ENCODE peak calls at places on chromosomes 13 and 19, in five cellular contexts. One of them, this sample, is unnamed. For H3K9me2, the result is how much of the 10 kb centered on the place peaks cover.

GRCh38 chr13:111941845-111942447 is 125.0 kb upstream of the SOX1 start:
- DNase-seq in PC-3: no peak
- DNase-seq in SK-N-SH: no peak
- DNase-seq in hepatocyte: no peak
- DNase-seq in OCI-LY7: no peak
- DNase-seq in this sample: no peak

GRCh38 chr13:52104624-52105023 is 24.2 kb downstream of the NEK5 start:
- DNase-seq in PC-3: no peak
- DNase-seq in SK-N-SH: no peak
- DNase-seq in OCI-LY7: no peak
- DNase-seq in hepatocyte: no peak
- DNase-seq in this sample: no peak

GRCh38 chr19:10952809-10953208 is 8.0 kb upstream of the SMARCA4 start:
- DNase-seq in hepatocyte: peak
- DNase-seq in OCI-LY7: no peak
- DNase-seq in PC-3: peak
- DNase-seq in SK-N-SH: no peak
- DNase-seq in this sample: no peak

GRCh38 chr19:56309511-56310185 is 5.0 kb downstream of the ZSCAN5A start:
- DNase-seq in OCI-LY7: peak
- DNase-seq in PC-3: peak
- DNase-seq in hepatocyte: peak
- DNase-seq in SK-N-SH: peak
- DNase-seq in this sample: peak

GRCh38 chr13:75583101-75583500 is 33.5 kb downstream of the UCHL3 start:
- DNase-seq in OCI-LY7: no peak
- DNase-seq in PC-3: no peak
- DNase-seq in SK-N-SH: no peak
- DNase-seq in hepatocyte: no peak
- DNase-seq in this sample: no peak

GRCh38 chr19:50173144-50173543 is 10.1 kb upstream of the IZUMO2 start:
- DNase-seq in hepatocyte: peak
- DNase-seq in SK-N-SH: no peak
- DNase-seq in OCI-LY7: no peak
- DNase-seq in PC-3: peak
- DNase-seq in this sample: peak

GRCh38 chr19:3289971-3290569 is 65.6 kb downstream of the CELF5 start:
- DNase-seq in PC-3: peak
- DNase-seq in SK-N-SH: peak
- DNase-seq in OCI-LY7: no peak
- DNase-seq in hepatocyte: no peak
- DNase-seq in this sample: no peak

GRCh38 chr13:105925496-105925895 is 610.0 kb downstream of the EFNB2 start:
- DNase-seq in PC-3: peak
- DNase-seq in hepatocyte: peak
- DNase-seq in SK-N-SH: no peak
- DNase-seq in OCI-LY7: no peak
- DNase-seq in this sample: no peak

GRCh38 chr13:112767506-112768471 is 78.0 kb downstream of the ATP11A start:
- DNase-seq in hepatocyte: no peak
- DNase-seq in SK-N-SH: no peak
- DNase-seq in OCI-LY7: no peak
- DNase-seq in PC-3: no peak
- DNase-seq in this sample: no peak

GRCh38 chr13:45809810-45810394 is 41.7 kb downstream of the SIAH3 start:
- DNase-seq in OCI-LY7: no peak
- DNase-seq in hepatocyte: no peak
- DNase-seq in PC-3: no peak
- DNase-seq in SK-N-SH: no peak
- DNase-seq in this sample: peak

GRCh38 chr13:98405107-98405571 is 171.8 kb downstream of the STK24 start:
- DNase-seq in PC-3: no peak
- DNase-seq in OCI-LY7: no peak
- DNase-seq in SK-N-SH: peak
- DNase-seq in hepatocyte: peak
- DNase-seq in this sample: no peak

GRCh38 chr13:113427562-113428468 is 25.5 kb downstream of the ADPRHL1 start:
- DNase-seq in OCI-LY7: no peak
- DNase-seq in PC-3: no peak
- DNase-seq in hepatocyte: no peak
- DNase-seq in SK-N-SH: no peak
- DNase-seq in this sample: peak

GRCh38 chr19:47541507-47541906 is 26.6 kb upstream of the NAPA start:
- DNase-seq in hepatocyte: no peak
- DNase-seq in PC-3: no peak
- DNase-seq in SK-N-SH: no peak
- DNase-seq in OCI-LY7: no peak
- DNase-seq in this sample: no peak

GRCh38 chr19:14139944-14140343 is 3.6 kb upstream of the ASF1B start:
- DNase-seq in SK-N-SH: no peak
- DNase-seq in PC-3: no peak
- DNase-seq in OCI-LY7: no peak
- DNase-seq in hepatocyte: no peak
- DNase-seq in this sample: no peak

GRCh38 chr19:40252395-40252794 is 25.9 kb upstream of the CCNP start:
- DNase-seq in hepatocyte: no peak
- DNase-seq in PC-3: no peak
- DNase-seq in OCI-LY7: no peak
- DNase-seq in SK-N-SH: no peak
- DNase-seq in this sample: no peak

GRCh38 chr13:27472441-27472840 is 22.1 kb upstream of the MTIF3 start:
- DNase-seq in hepatocyte: no peak
- DNase-seq in SK-N-SH: no peak
- DNase-seq in PC-3: peak
- DNase-seq in OCI-LY7: no peak
- DNase-seq in this sample: no peak

GRCh38 chr19:45500918-45501729 is 2.9 kb downstream of the PPM1N start:
- DNase-seq in hepatocyte: no peak
- DNase-seq in OCI-LY7: no peak
- DNase-seq in PC-3: no peak
- DNase-seq in SK-N-SH: peak
- DNase-seq in this sample: no peak

GRCh38 chr13:113774177-113775107 is 15.4 kb downstream of the TMEM255B start:
- DNase-seq in OCI-LY7: no peak
- DNase-seq in hepatocyte: no peak
- DNase-seq in SK-N-SH: peak
- DNase-seq in PC-3: peak
- DNase-seq in this sample: no peak

GRCh38 chr19:16660763-16661479 is at the start of gene TMEM38A:
- DNase-seq in PC-3: peak
- DNase-seq in OCI-LY7: peak
- DNase-seq in SK-N-SH: peak
- DNase-seq in hepatocyte: peak
- DNase-seq in this sample: peak
- H3K9me2 ChIP-seq in PC-3: under half
- H3K9me2 ChIP-seq in OCI-LY7: under half
- H3K9me2 ChIP-seq in SK-N-SH: under half
- H3K9me2 ChIP-seq in hepatocyte: under half
- H3K9me2 ChIP-seq in this sample: under half

DNA sequence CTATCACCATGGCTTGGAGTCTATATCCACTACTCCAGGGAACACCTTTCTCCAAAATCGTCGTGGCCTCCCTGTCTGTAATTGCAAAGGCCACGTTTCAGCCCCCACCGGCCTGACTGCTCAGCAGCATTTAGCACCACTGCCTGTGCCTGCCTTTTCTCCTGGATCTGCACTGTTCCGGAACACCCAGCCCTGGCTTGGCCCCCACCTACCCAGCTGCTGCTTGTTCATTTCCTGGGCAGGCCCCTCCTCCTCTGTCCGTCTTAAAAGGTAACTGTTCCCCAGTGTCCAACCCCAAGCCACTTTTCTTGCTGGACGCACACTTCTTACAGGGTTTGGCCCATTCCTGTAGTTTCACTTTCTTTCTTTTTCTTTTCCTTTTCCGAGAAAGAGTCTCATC is 8.5 kb upstream of the SYT5 start:
- DNase-seq in hepatocyte: no peak
- DNase-seq in SK-N-SH: no peak
- DNase-seq in OCI-LY7: no peak
- DNase-seq in PC-3: no peak
- DNase-seq in this sample: no peak
- TF ChIP-seq EZH2phosphoT487 in hepatocyte: no peak
- TF ChIP-seq EZH2phosphoT487 in SK-N-SH: no peak
- TF ChIP-seq EZH2phosphoT487 in OCI-LY7: no peak
- TF ChIP-seq EZH2phosphoT487 in PC-3: no peak
- TF ChIP-seq EZH2phosphoT487 in this sample: no peak

GRCh38 chr19:42203700-42204099 is 13.8 kb downstream of the DEDD2 start:
- DNase-seq in hepatocyte: no peak
- DNase-seq in SK-N-SH: no peak
- DNase-seq in PC-3: no peak
- DNase-seq in OCI-LY7: no peak
- DNase-seq in this sample: no peak
- H3K9me2 ChIP-seq in hepatocyte: under half
- H3K9me2 ChIP-seq in SK-N-SH: under half
- H3K9me2 ChIP-seq in PC-3: under half
- H3K9me2 ChIP-seq in OCI-LY7: under half
- H3K9me2 ChIP-seq in this sample: under half

DNA sequence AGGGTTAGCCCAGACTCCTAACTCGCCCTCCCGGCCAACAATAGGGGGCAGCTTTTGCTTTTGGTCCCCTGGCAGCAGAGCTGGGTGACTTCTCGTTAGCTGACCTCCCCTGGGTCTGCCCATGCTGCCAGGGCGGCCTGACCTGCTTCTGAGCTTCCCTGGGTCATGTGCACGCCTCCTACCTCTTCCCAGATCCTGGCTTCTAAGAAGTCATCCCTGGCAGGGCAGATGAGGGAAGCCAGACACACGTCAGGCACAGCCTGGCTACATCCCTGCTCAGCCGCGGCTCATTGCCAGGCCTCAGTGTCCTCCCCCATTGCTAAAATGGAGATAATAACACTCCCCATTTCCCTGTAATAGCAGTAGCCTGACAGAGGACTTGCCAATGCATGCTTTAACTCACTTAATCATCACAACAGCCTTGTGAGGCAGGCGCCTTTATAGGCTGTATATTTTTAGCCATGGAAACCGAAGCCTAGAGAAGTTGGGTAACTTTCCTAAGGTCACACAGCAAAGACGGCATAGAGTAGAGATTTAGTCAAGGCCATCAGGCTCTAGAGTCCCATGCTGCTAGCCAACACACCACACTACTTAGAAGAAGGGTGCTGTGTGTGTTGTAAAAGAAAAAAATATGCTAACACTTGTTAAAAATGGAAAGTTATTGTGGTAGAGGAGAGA is 2.1 kb downstream of the KCNK6 start:
- DNase-seq in PC-3: no peak
- DNase-seq in SK-N-SH: no peak
- DNase-seq in hepatocyte: peak
- DNase-seq in OCI-LY7: no peak
- DNase-seq in this sample: no peak
- TF ChIP-seq EZH2phosphoT487 in PC-3: no peak
- TF ChIP-seq EZH2phosphoT487 in SK-N-SH: no peak
- TF ChIP-seq EZH2phosphoT487 in hepatocyte: no peak
- TF ChIP-seq EZH2phosphoT487 in OCI-LY7: no peak
- TF ChIP-seq EZH2phosphoT487 in this sample: no peak

GRCh38 chr13:35879111-35879510 is 252.1 kb downstream of the DCLK1 start:
- DNase-seq in OCI-LY7: no peak
- DNase-seq in PC-3: no peak
- DNase-seq in hepatocyte: no peak
- DNase-seq in SK-N-SH: no peak
- DNase-seq in this sample: peak
- H3K9me2 ChIP-seq in OCI-LY7: under half
- H3K9me2 ChIP-seq in PC-3: under half
- H3K9me2 ChIP-seq in hepatocyte: under half
- H3K9me2 ChIP-seq in SK-N-SH: under half
- H3K9me2 ChIP-seq in this sample: under half